ENCODE peak calls at places on chromosome 14, in four cellular contexts. One of them, this sample, is unnamed.

GRCh38 chr14:87866116-87866515 is 126.9 kb downstream of the GALC start:
- DNase-seq in stimulated activated CD4-positive, alpha-beta T cell treated with anti-CD3 and anti-CD28 coated beads, Interleukin-4, amount 100 ng/mL, for 1 hour: no peak
- DNase-seq in GM23248: no peak
- DNase-seq in frontal cortex: no peak
- DNase-seq in this sample: no peak

GRCh38 chr14:52155656-52156213 is 86.9 kb upstream of the NID2 start:
- DNase-seq in stimulated activated CD4-positive, alpha-beta T cell treated with anti-CD3 and anti-CD28 coated beads, Interleukin-4, amount 100 ng/mL, for 1 hour: no peak
- DNase-seq in GM23248: no peak
- DNase-seq in frontal cortex: no peak
- DNase-seq in this sample: no peak

GRCh38 chr14:99349721-99350495 is 77.9 kb upstream of the BCL11B start:
- DNase-seq in stimulated activated CD4-positive, alpha-beta T cell treated with anti-CD3 and anti-CD28 coated beads, Interleukin-4, amount 100 ng/mL, for 1 hour: no peak
- DNase-seq in GM23248: no peak
- DNase-seq in frontal cortex: no peak
- DNase-seq in this sample: no peak

GRCh38 chr14:54450535-54450934 is 9.4 kb upstream of the CNIH1 start:
- DNase-seq in stimulated activated CD4-positive, alpha-beta T cell treated with anti-CD3 and anti-CD28 coated beads, Interleukin-4, amount 100 ng/mL, for 1 hour: no peak
- DNase-seq in GM23248: peak; percentile 90
- DNase-seq in frontal cortex: no peak
- DNase-seq in this sample: no peak

GRCh38 chr14:90248594-90248993 is 7.8 kb upstream of the PSMC1 start:
- DNase-seq in stimulated activated CD4-positive, alpha-beta T cell treated with anti-CD3 and anti-CD28 coated beads, Interleukin-4, amount 100 ng/mL, for 1 hour: no peak
- DNase-seq in GM23248: no peak
- DNase-seq in frontal cortex: no peak
- DNase-seq in this sample: no peak

GRCh38 chr14:100524233-100524932 is 62.8 kb downstream of the BEGAIN start:
- DNase-seq in stimulated activated CD4-positive, alpha-beta T cell treated with anti-CD3 and anti-CD28 coated beads, Interleukin-4, amount 100 ng/mL, for 1 hour: no peak
- DNase-seq in GM23248: no peak
- DNase-seq in frontal cortex: no peak
- DNase-seq in this sample: no peak

GRCh38 chr14:54606631-54607133 is 39.8 kb downstream of the SAMD4A start:
- DNase-seq in stimulated activated CD4-positive, alpha-beta T cell treated with anti-CD3 and anti-CD28 coated beads, Interleukin-4, amount 100 ng/mL, for 1 hour: no peak
- DNase-seq in GM23248: peak; percentile 91
- DNase-seq in frontal cortex: no peak
- DNase-seq in this sample: peak; percentile 85

GRCh38 chr14:61812347-61813100 is 50.3 kb downstream of the SNAPC1 start:
- DNase-seq in stimulated activated CD4-positive, alpha-beta T cell treated with anti-CD3 and anti-CD28 coated beads, Interleukin-4, amount 100 ng/mL, for 1 hour: peak; percentile 11
- DNase-seq in GM23248: peak; percentile 23
- DNase-seq in frontal cortex: peak; percentile 41
- DNase-seq in this sample: peak; percentile 92

GRCh38 chr14:21940887-21941855 is 267.6 kb upstream of the OR4E1 start:
- DNase-seq in stimulated activated CD4-positive, alpha-beta T cell treated with anti-CD3 and anti-CD28 coated beads, Interleukin-4, amount 100 ng/mL, for 1 hour: no peak
- DNase-seq in GM23248: peak; percentile 31
- DNase-seq in frontal cortex: no peak
- DNase-seq in this sample: no peak

GRCh38 chr14:38723954-38724353 is 379.1 kb downstream of the SEC23A start:
- DNase-seq in stimulated activated CD4-positive, alpha-beta T cell treated with anti-CD3 and anti-CD28 coated beads, Interleukin-4, amount 100 ng/mL, for 1 hour: no peak
- DNase-seq in GM23248: no peak
- DNase-seq in frontal cortex: no peak
- DNase-seq in this sample: no peak